ENCODE peak calls at places on chromosomes 4 and X, in nine cellular contexts. One of them, this sample, is unnamed.

GRCh38 chr4:1047106-1047975 is 35.9 kb downstream of the FGFRL1 start:
- DNase-seq in bronchial epithelial cell: no peak
- DNase-seq in cardiac fibroblast: no peak
- DNase-seq in psoas muscle: peak
- DNase-seq in fibroblast of the aortic adventitia: peak
- DNase-seq in neural crest cell: no peak
- DNase-seq in mucosa of descending colon: peak
- DNase-seq in MM.1S: no peak
- DNase-seq in tibial artery: peak
- DNase-seq in this sample: no peak

GRCh38 chr4:6196871-6197270 is 3.5 kb downstream of the JAKMIP1 start:
- DNase-seq in mucosa of descending colon: no peak
- DNase-seq in neural crest cell: no peak
- DNase-seq in tibial artery: no peak
- DNase-seq in cardiac fibroblast: no peak
- DNase-seq in MM.1S: no peak
- DNase-seq in bronchial epithelial cell: no peak
- DNase-seq in fibroblast of the aortic adventitia: no peak
- DNase-seq in psoas muscle: no peak
- DNase-seq in this sample: no peak

GRCh38 chrX:118521435-118521834 is 25.8 kb downstream of the DOCK11 start:
- DNase-seq in MM.1S: no peak
- DNase-seq in mucosa of descending colon: no peak
- DNase-seq in fibroblast of the aortic adventitia: peak
- DNase-seq in neural crest cell: no peak
- DNase-seq in psoas muscle: no peak
- DNase-seq in cardiac fibroblast: peak
- DNase-seq in tibial artery: no peak
- DNase-seq in bronchial epithelial cell: no peak
- DNase-seq in this sample: peak

GRCh38 chr4:111214371-111214770 is 591.5 kb upstream of the PITX2 start:
- DNase-seq in tibial artery: no peak
- DNase-seq in fibroblast of the aortic adventitia: no peak
- DNase-seq in bronchial epithelial cell: peak
- DNase-seq in psoas muscle: no peak
- DNase-seq in neural crest cell: no peak
- DNase-seq in cardiac fibroblast: no peak
- DNase-seq in mucosa of descending colon: no peak
- DNase-seq in MM.1S: no peak
- DNase-seq in this sample: no peak

GRCh38 chr4:98226396-98226795 is 34.8 kb upstream of the RAP1GDS1 start:
- DNase-seq in tibial artery: no peak
- DNase-seq in fibroblast of the aortic adventitia: no peak
- DNase-seq in cardiac fibroblast: no peak
- DNase-seq in bronchial epithelial cell: no peak
- DNase-seq in psoas muscle: no peak
- DNase-seq in neural crest cell: no peak
- DNase-seq in mucosa of descending colon: no peak
- DNase-seq in MM.1S: no peak
- DNase-seq in this sample: no peak

GRCh38 chr4:186081202-186081807 is 12.3 kb downstream of the TLR3 start:
- DNase-seq in mucosa of descending colon: no peak
- DNase-seq in psoas muscle: no peak
- DNase-seq in cardiac fibroblast: no peak
- DNase-seq in MM.1S: no peak
- DNase-seq in neural crest cell: no peak
- DNase-seq in tibial artery: no peak
- DNase-seq in bronchial epithelial cell: no peak
- DNase-seq in fibroblast of the aortic adventitia: no peak
- DNase-seq in this sample: no peak

GRCh38 chr4:145808848-145809512 is 129.0 kb downstream of the C4orf51 start:
- DNase-seq in psoas muscle: no peak
- DNase-seq in neural crest cell: no peak
- DNase-seq in bronchial epithelial cell: no peak
- DNase-seq in cardiac fibroblast: no peak
- DNase-seq in fibroblast of the aortic adventitia: no peak
- DNase-seq in MM.1S: no peak
- DNase-seq in mucosa of descending colon: no peak
- DNase-seq in tibial artery: no peak
- DNase-seq in this sample: no peak

GRCh38 chrX:69313622-69314290 is 148.5 kb upstream of the PJA1 start:
- DNase-seq in tibial artery: no peak
- DNase-seq in mucosa of descending colon: no peak
- DNase-seq in psoas muscle: no peak
- DNase-seq in fibroblast of the aortic adventitia: no peak
- DNase-seq in MM.1S: no peak
- DNase-seq in neural crest cell: no peak
- DNase-seq in cardiac fibroblast: no peak
- DNase-seq in bronchial epithelial cell: no peak
- DNase-seq in this sample: no peak

GRCh38 chrX:49227726-49228125 is 5.4 kb downstream of the CACNA1F start:
- DNase-seq in bronchial epithelial cell: no peak
- DNase-seq in tibial artery: no peak
- DNase-seq in cardiac fibroblast: no peak
- DNase-seq in MM.1S: no peak
- DNase-seq in psoas muscle: no peak
- DNase-seq in mucosa of descending colon: no peak
- DNase-seq in fibroblast of the aortic adventitia: no peak
- DNase-seq in neural crest cell: no peak
- DNase-seq in this sample: no peak

GRCh38 chr4:40475609-40476008 is 140.5 kb downstream of the CHRNA9 start:
- DNase-seq in bronchial epithelial cell: no peak
- DNase-seq in MM.1S: no peak
- DNase-seq in neural crest cell: no peak
- DNase-seq in mucosa of descending colon: no peak
- DNase-seq in tibial artery: no peak
- DNase-seq in cardiac fibroblast: no peak
- DNase-seq in fibroblast of the aortic adventitia: no peak
- DNase-seq in psoas muscle: no peak
- DNase-seq in this sample: no peak

GRCh38 chr4:64724689-64725088 is 315.4 kb upstream of the TECRL start:
- DNase-seq in psoas muscle: no peak
- DNase-seq in bronchial epithelial cell: no peak
- DNase-seq in MM.1S: no peak
- DNase-seq in tibial artery: no peak
- DNase-seq in fibroblast of the aortic adventitia: no peak
- DNase-seq in mucosa of descending colon: no peak
- DNase-seq in neural crest cell: no peak
- DNase-seq in cardiac fibroblast: no peak
- DNase-seq in this sample: no peak

GRCh38 chr4:64729561-64729960 is 320.3 kb upstream of the TECRL start:
- DNase-seq in psoas muscle: no peak
- DNase-seq in tibial artery: no peak
- DNase-seq in bronchial epithelial cell: no peak
- DNase-seq in mucosa of descending colon: no peak
- DNase-seq in cardiac fibroblast: no peak
- DNase-seq in MM.1S: no peak
- DNase-seq in neural crest cell: no peak
- DNase-seq in fibroblast of the aortic adventitia: no peak
- DNase-seq in this sample: no peak

GRCh38 chr4:64727960-64728359 is 318.7 kb upstream of the TECRL start:
- DNase-seq in bronchial epithelial cell: no peak
- DNase-seq in neural crest cell: no peak
- DNase-seq in psoas muscle: no peak
- DNase-seq in fibroblast of the aortic adventitia: no peak
- DNase-seq in MM.1S: no peak
- DNase-seq in cardiac fibroblast: no peak
- DNase-seq in mucosa of descending colon: no peak
- DNase-seq in tibial artery: no peak
- DNase-seq in this sample: no peak
- TF ChIP-seq CTCF in bronchial epithelial cell: no peak
- TF ChIP-seq CTCF in neural crest cell: no peak
- TF ChIP-seq CTCF in psoas muscle: no peak
- TF ChIP-seq CTCF in fibroblast of the aortic adventitia: no peak
- TF ChIP-seq CTCF in MM.1S: no peak
- TF ChIP-seq CTCF in cardiac fibroblast: no peak
- TF ChIP-seq CTCF in mucosa of descending colon: no peak
- TF ChIP-seq CTCF in tibial artery: no peak
- TF ChIP-seq CTCF in this sample: no peak

DNA sequence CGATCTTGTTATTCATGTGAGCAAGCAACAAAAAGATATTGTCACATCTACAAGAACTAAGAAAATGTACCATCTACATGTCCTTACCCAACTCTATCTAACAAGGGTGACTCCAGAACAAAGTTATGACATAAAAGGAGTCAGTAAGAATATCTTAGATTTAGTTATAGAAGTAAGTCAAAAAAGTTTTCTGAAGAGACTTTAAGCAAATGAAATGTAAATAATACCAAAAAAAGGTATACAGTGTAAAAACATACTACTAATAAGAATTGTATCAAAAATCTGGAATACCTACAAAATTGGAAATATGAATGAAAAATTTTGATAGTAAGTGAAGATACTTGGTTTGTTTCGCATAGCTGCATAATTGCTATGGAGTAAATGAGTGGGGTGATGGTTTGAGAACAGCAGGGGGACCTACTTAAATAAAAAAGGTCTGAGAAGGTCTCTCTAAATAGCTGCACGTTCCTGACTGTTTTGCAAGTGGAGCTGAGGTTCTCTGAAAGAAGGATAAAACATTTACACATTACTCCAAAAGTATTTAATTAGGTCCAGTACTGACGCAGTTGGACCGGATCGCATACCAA is 51.0 kb upstream of the ENPP6 start:
- DNase-seq in cardiac fibroblast: peak
- DNase-seq in neural crest cell: no peak
- DNase-seq in mucosa of descending colon: no peak
- DNase-seq in fibroblast of the aortic adventitia: no peak
- DNase-seq in MM.1S: peak
- DNase-seq in tibial artery: no peak
- DNase-seq in psoas muscle: no peak
- DNase-seq in bronchial epithelial cell: no peak
- DNase-seq in this sample: no peak
- TF ChIP-seq CTCF in cardiac fibroblast: no peak
- TF ChIP-seq CTCF in neural crest cell: peak
- TF ChIP-seq CTCF in mucosa of descending colon: no peak
- TF ChIP-seq CTCF in fibroblast of the aortic adventitia: no peak
- TF ChIP-seq CTCF in MM.1S: peak
- TF ChIP-seq CTCF in tibial artery: no peak
- TF ChIP-seq CTCF in psoas muscle: no peak
- TF ChIP-seq CTCF in bronchial epithelial cell: no peak
- TF ChIP-seq CTCF in this sample: no peak

DNA sequence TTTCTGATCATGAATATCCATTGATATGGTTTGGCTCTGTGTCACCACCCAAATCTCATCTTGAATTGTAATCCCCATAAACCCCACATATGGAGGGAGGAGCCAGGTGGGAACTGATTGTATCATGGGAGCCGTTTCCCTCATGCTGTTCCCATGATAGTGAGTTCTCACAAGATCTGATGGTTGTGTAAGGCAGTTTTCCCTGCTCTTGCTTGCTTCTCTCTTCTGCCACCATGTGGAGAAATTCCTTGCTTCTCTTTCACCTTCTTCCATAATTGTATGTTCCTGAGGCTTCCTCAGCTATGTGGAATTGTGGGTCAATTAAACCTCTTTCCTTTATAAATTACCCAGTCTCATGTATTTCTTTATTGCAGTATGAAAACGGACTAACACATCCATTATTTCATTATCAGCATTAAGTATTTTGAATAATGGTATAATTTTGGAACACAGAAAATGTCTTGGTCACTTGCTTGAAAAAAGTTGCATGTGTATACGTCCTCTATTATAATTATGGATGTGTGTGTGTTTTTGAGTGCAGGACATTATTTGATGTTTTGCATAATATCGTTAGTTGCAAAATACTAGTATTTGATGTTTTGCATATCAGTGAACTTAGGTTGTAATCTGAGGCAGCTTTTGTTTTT is 334.6 kb downstream of the PCDH10 start:
- DNase-seq in tibial artery: no peak
- DNase-seq in MM.1S: no peak
- DNase-seq in mucosa of descending colon: no peak
- DNase-seq in fibroblast of the aortic adventitia: peak
- DNase-seq in bronchial epithelial cell: peak
- DNase-seq in neural crest cell: no peak
- DNase-seq in psoas muscle: no peak
- DNase-seq in cardiac fibroblast: peak
- DNase-seq in this sample: peak
- TF ChIP-seq CTCF in tibial artery: peak
- TF ChIP-seq CTCF in MM.1S: peak
- TF ChIP-seq CTCF in mucosa of descending colon: no peak
- TF ChIP-seq CTCF in fibroblast of the aortic adventitia: peak
- TF ChIP-seq CTCF in bronchial epithelial cell: peak
- TF ChIP-seq CTCF in neural crest cell: peak
- TF ChIP-seq CTCF in psoas muscle: no peak
- TF ChIP-seq CTCF in cardiac fibroblast: peak
- TF ChIP-seq CTCF in this sample: peak

GRCh38 chrX:21711848-21712197 is 46.1 kb downstream of the SMPX start:
- DNase-seq in mucosa of descending colon: no peak
- DNase-seq in bronchial epithelial cell: peak
- DNase-seq in cardiac fibroblast: no peak
- DNase-seq in tibial artery: no peak
- DNase-seq in fibroblast of the aortic adventitia: no peak
- DNase-seq in MM.1S: no peak
- DNase-seq in psoas muscle: no peak
- DNase-seq in neural crest cell: no peak
- DNase-seq in this sample: no peak

GRCh38 chrX:21711126-21711847 is 46.6 kb downstream of the SMPX start:
- DNase-seq in cardiac fibroblast: no peak
- DNase-seq in neural crest cell: no peak
- DNase-seq in MM.1S: no peak
- DNase-seq in psoas muscle: peak
- DNase-seq in mucosa of descending colon: no peak
- DNase-seq in tibial artery: no peak
- DNase-seq in bronchial epithelial cell: no peak
- DNase-seq in fibroblast of the aortic adventitia: no peak
- DNase-seq in this sample: no peak

GRCh38 chrX:21705215-21705614 is 47.1 kb upstream of the KLHL34 start:
- DNase-seq in tibial artery: no peak
- DNase-seq in psoas muscle: no peak
- DNase-seq in cardiac fibroblast: no peak
- DNase-seq in bronchial epithelial cell: no peak
- DNase-seq in MM.1S: no peak
- DNase-seq in neural crest cell: no peak
- DNase-seq in fibroblast of the aortic adventitia: no peak
- DNase-seq in mucosa of descending colon: no peak
- DNase-seq in this sample: no peak

GRCh38 chrX:21702725-21703228 is 44.6 kb upstream of the KLHL34 start:
- DNase-seq in psoas muscle: no peak
- DNase-seq in bronchial epithelial cell: no peak
- DNase-seq in mucosa of descending colon: no peak
- DNase-seq in MM.1S: no peak
- DNase-seq in cardiac fibroblast: no peak
- DNase-seq in fibroblast of the aortic adventitia: no peak
- DNase-seq in tibial artery: no peak
- DNase-seq in neural crest cell: no peak
- DNase-seq in this sample: no peak

DNA sequence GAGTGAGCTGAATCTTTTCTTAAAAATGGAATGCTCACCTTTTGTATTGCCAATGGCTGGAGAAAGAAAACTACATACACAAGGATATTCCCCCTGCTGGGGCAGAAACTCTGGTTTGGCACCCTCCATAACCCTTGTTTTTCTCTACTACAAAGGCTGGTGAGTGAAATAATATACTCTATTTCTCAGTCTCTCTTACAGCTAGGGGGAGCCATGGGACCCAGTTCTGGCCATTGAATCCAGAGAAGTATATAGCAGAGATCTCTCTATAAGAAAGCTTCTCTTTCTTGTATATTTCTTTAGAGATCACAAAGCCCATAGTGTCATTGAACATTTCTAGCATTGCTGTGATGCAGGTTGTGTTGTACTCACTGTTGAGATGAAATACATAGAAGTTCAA is 49.8 kb downstream of the SMPX start:
- DNase-seq in tibial artery: no peak
- DNase-seq in bronchial epithelial cell: no peak
- DNase-seq in cardiac fibroblast: peak
- DNase-seq in fibroblast of the aortic adventitia: peak
- DNase-seq in mucosa of descending colon: no peak
- DNase-seq in psoas muscle: no peak
- DNase-seq in MM.1S: no peak
- DNase-seq in neural crest cell: no peak
- DNase-seq in this sample: peak
- TF ChIP-seq CTCF in tibial artery: no peak
- TF ChIP-seq CTCF in bronchial epithelial cell: no peak
- TF ChIP-seq CTCF in cardiac fibroblast: peak
- TF ChIP-seq CTCF in fibroblast of the aortic adventitia: peak
- TF ChIP-seq CTCF in mucosa of descending colon: no peak
- TF ChIP-seq CTCF in psoas muscle: no peak
- TF ChIP-seq CTCF in MM.1S: peak
- TF ChIP-seq CTCF in neural crest cell: no peak
- TF ChIP-seq CTCF in this sample: no peak